ENCODE peak calls at places on chromosomes 6 and 20, in four cellular contexts. Y, S, T and F are unnamed samples.

GRCh38 chr6:117494283-117494682 is 11.8 kb downstream of the DCBLD1 start:
- DNase-seq in Y (no peak), T (no peak), S (no peak), F (no peak)

GRCh38 chr6:24859608-24860007 is 60.9 kb upstream of the ARMH2 start:
- DNase-seq in S (no peak), Y (no peak), T (no peak), F (no peak)

GRCh38 chr20:48421547-48421946 is 406.3 kb downstream of the PREX1 start:
- DNase-seq in T (no peak), Y (no peak), S (no peak), F (no peak)

GRCh38 chr20:48728042-48728837 is 99.6 kb downstream of the PREX1 start:
- DNase-seq in Y (no peak), S (no peak), T (no peak), F (no peak)

GRCh38 chr20:10508060-10508459 is 73.0 kb downstream of the SLX4IP start:
- DNase-seq in S (no peak), T (no peak), Y (no peak), F (no peak)

GRCh38 chr6:27924179-27924578 is 12.0 kb upstream of the OR2B2 start:
- DNase-seq in T (no peak), S (no peak), Y (no peak), F (no peak)

GRCh38 chr20:33733654-33734576 is 2.1 kb downstream of the ZNF341 start:
- DNase-seq in T (no peak), Y (peak; percentile 94), S (peak; percentile 37), F (no peak)

GRCh38 chr6:45192556-45192955 is 135.6 kb upstream of the RUNX2 start:
- DNase-seq in T (no peak), S (no peak), Y (no peak), F (no peak)

GRCh38 chr6:32666420-32667300 is at the start of gene HLA-DQB1:
- DNase-seq in Y (peak; percentile 22), S (peak; percentile 77), T (peak; percentile 51), F (peak; percentile 34)

GRCh38 chr6:33746651-33747100 is at the start of gene IP6K3:
- DNase-seq in S (no peak), Y (no peak), T (no peak), F (no peak)

GRCh38 chr6:72350256-72350875 is 271.5 kb upstream of the KCNQ5 start:
- DNase-seq in T (no peak), S (no peak), Y (no peak), F (no peak)

GRCh38 chr6:111430605-111431378 is 52.2 kb downstream of the REV3L start:
- DNase-seq in S (no peak), Y (no peak), T (no peak), F (no peak)

GRCh38 chr6:7727951-7728854 is 2.3 kb downstream of the BMP6 start:
- DNase-seq in S (no peak), Y (no peak), T (peak; percentile 27), F (peak; percentile 25)

GRCh38 chr6:106553440-106553839 is 75.9 kb downstream of the RTN4IP1 start:
- DNase-seq in T (no peak), S (no peak), Y (no peak), F (no peak)

GRCh38 chr6:167699141-167700036 is 127.3 kb upstream of the AFDN start:
- DNase-seq in S (peak; percentile 27), Y (no peak), T (no peak), F (peak; percentile 65)

GRCh38 chr6:106617302-106617701 is 12.0 kb downstream of the RTN4IP1 start:
- DNase-seq in T (no peak), Y (no peak), S (no peak), F (no peak)

GRCh38 chr20:13401596-13401995 is 180.5 kb downstream of the ISM1 start:
- DNase-seq in S (no peak), T (no peak), Y (no peak), F (no peak)

GRCh38 chr6:31397901-31398300 is 5.5 kb upstream of the MICA start:
- DNase-seq in S (no peak), T (no peak), Y (no peak), F (no peak)

GRCh38 chr6:161694995-161695394 is 421.1 kb upstream of the AGPAT4 start:
- DNase-seq in S (no peak), Y (peak; percentile 13), T (no peak), F (no peak)

GRCh38 chr20:51800132-51800721 is 2.1 kb downstream of the SALL4 start:
- DNase-seq in T (peak; percentile 63), S (no peak), Y (peak; percentile 48), F (peak; percentile 74)

GRCh38 chr6:117484052-117484646 is 1.7 kb downstream of the DCBLD1 start:
- DNase-seq in S (no peak), Y (no peak), T (no peak), F (no peak)

GRCh38 chr20:4046311-4046924 is 31.1 kb upstream of the RNF24 start:
- DNase-seq in Y (no peak), S (no peak), T (no peak), F (no peak)

GRCh38 chr20:43870484-43870883 is 44.2 kb upstream of the TOX2 start:
- DNase-seq in Y (no peak), T (no peak), S (no peak), F (no peak)

GRCh38 chr20:50611128-50611810 is 80.1 kb downstream of the RIPOR3 start:
- DNase-seq in T (no peak), Y (no peak), S (no peak), F (no peak)

GRCh38 chr6:153958860-153959259 is 80.2 kb upstream of the OPRM1 start:
- DNase-seq in T (no peak), S (no peak), Y (no peak), F (no peak)
- TF ChIP-seq TAF1 in T (no peak), S (no peak), Y (no peak), F (no peak)

DNA sequence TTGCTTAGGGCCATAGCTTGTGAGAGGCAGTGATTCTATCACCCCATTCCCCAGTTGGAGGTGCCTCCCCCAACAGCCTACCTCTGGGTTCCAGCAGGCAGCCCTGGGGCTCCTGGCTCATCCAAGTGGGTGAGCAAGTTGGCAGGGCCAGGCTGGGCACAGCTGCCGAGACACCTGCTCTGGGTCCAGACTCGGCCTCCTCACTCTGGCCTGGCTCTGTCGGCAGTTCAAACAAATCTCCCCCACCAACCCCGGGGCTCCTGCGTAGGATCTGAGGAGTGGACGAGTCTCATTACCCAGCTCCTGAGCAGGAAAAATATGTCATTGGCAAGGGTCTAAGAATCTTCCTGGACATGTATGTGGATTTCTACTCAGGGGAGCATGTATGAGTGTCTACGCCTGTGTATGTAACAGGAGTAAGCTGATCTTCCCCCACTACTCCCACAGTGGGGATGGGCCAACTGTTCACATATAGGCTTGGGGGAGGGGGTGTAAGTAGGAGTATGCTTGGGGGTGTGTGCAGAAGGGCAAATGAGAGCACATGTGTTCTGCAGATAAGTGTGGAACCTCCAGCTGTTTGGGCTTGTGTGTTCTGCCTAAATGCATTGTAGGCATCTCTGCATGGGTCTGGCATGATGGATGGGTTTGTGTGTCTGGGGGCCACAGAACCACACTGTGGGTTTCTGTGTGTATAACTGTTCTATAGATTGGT is 2.0 kb downstream of the ID1 start:
- DNase-seq in S (no peak), Y (peak; percentile 99), T (no peak), F (no peak)
- TF ChIP-seq POLR2A in S (no peak), Y (peak; percentile 98), T (no peak), F (no peak)

DNA sequence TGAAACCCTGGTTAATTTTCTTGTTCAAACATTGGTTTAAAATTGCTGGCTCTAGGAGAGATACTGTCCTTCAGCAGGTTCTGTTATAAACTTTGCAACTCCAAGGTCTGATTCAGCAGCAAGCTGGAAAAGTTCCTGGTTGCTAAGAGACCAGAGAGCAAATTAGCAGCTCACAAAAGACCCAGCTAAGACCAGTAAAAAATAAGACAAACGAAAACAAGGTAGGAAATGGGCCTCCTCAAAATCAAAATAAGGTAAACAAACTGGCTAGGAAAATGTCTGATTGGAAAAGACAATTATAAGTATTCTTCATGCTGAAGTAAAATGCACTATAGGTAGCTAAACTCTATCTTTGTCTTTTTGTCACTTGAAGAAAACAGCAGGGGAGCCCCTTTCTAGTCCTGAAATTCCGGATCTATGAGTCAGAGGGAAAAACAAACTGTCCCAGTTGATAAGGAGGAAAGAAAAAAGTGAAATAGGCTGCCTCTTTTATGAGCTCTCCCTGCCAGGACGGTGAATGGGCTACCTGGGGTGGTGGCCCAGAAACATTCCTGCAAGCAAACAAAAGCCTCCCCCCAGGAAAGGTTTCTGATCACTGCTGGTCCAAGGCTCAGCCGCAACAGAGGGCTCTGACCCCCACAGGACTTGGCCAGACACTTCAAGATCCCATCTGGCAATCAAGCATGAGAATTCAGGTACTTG is 41.6 kb downstream of the UNC5CL start:
- DNase-seq in T (no peak), Y (peak; percentile 95), S (no peak), F (no peak)
- TF ChIP-seq TAF1 in T (no peak), Y (no peak), S (no peak), F (no peak)

GRCh38 chr20:24781061-24781980 is 167.7 kb upstream of the CST7 start:
- DNase-seq in T (no peak), Y (peak; percentile 39), S (no peak), F (no peak)

GRCh38 chr20:24784607-24785006 is 164.5 kb upstream of the CST7 start:
- DNase-seq in Y (no peak), S (no peak), T (no peak), F (no peak)

GRCh38 chr20:24782221-24782620 is 166.8 kb upstream of the CST7 start:
- DNase-seq in Y (no peak), S (no peak), T (no peak), F (no peak)

GRCh38 chr20:24783631-24784492 is 165.2 kb upstream of the CST7 start:
- DNase-seq in T (peak; percentile 41), Y (peak; percentile 36), S (peak; percentile 20), F (peak; percentile 44)

GRCh38 chr20:24782801-24783630 is 166.1 kb upstream of the CST7 start:
- DNase-seq in S (no peak), T (no peak), Y (peak; percentile 24), F (no peak)
- TF ChIP-seq POLR2A in S (no peak), T (no peak), Y (no peak), F (no peak)

DNA sequence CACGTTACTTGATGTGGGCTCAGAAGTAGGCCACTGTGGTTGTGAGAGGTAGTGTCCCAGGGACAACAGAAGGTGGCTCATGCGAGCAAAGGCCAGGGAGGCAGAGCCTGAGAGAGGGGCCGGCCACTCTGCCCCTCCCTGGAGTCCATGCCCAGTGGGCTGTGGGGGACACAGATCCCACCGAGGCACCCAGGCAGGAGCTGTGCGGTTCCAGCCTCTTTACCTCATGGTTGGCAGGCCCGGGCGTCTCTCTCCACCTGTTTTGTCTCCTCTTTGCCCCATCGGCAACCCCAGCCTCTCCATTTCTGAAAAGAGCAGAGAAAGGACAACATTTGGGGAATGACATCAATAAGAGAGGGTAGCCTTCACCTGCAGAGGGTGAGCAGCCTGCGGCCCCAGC is 207.4 kb upstream of the CST7 start:
- DNase-seq in T (no peak), S (no peak), Y (no peak), F (no peak)
- TF ChIP-seq TAF1 in T (no peak), S (no peak), Y (no peak), F (no peak)

DNA sequence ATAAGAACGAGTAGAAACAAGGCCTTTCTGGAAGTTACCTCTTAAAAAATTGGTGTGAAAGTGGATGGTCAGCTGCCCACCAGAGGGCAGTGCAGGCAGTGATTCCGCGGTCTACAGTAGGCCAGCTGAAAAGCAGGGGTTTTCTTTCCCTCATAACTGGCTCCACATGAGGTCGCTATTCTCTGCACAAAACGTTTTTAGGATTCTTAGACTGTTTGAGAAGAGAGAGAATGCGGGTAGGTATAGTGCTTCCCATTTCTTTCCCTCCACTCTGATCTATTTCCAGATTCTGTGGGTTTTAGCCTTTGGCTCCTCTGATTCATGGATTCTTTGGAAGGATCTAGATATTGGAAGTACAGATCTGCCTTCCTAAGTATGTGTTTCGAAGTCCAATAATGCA is 14.2 kb downstream of the FIG4 start:
- DNase-seq in S (peak; percentile 59), Y (peak; percentile 78), T (peak; percentile 24), F (peak; percentile 23)
- TF ChIP-seq POLR2A in S (no peak), Y (no peak), T (no peak), F (no peak)

GRCh38 chr6:156396068-156396771 is 381.0 kb upstream of the ARID1B start:
- DNase-seq in S (peak; percentile 63), T (peak; percentile 22), Y (no peak), F (peak; percentile 35)
- TF ChIP-seq TAF1 in S (no peak), T (no peak), Y (no peak), F (no peak)